ENCODE peak calls at places on chromosome 18, in nine cellular contexts. One of them, this sample, is unnamed.
A peak's percentile ranks its signal among the peaks of the same experiment; 100 is the strongest.

GRCh38 chr18:15198116-15198389 is 450.1 kb downstream of the ANKRD30B start:
- DNase-seq in choroid plexus epithelial cell: no peak
- DNase-seq in endothelial cell: no peak
- DNase-seq in psoas muscle: no peak
- DNase-seq in stimulated activated naive CD8-positive, alpha-beta T cell treated with anti-CD3 and anti-CD28 coated beads, Interleukin-15, Interleukin-2, amounts not matched to agents 100 U/mL and 50 U/mL, for 24 hours: no peak
- DNase-seq in activated gamma-delta T cell: no peak
- DNase-seq in left cardiac atrium: peak; percentile 8
- DNase-seq in lower lobe of right lung: no peak
- DNase-seq in GM19239: no peak
- DNase-seq in this sample: no peak

GRCh38 chr18:35153609-35154273 is 87.1 kb upstream of the ZNF397 start:
- DNase-seq in activated gamma-delta T cell: no peak
- DNase-seq in endothelial cell: no peak
- DNase-seq in psoas muscle: no peak
- DNase-seq in stimulated activated naive CD8-positive, alpha-beta T cell treated with anti-CD3 and anti-CD28 coated beads, Interleukin-15, Interleukin-2, amounts not matched to agents 100 U/mL and 50 U/mL, for 24 hours: no peak
- DNase-seq in lower lobe of right lung: no peak
- DNase-seq in GM19239: no peak
- DNase-seq in left cardiac atrium: no peak
- DNase-seq in choroid plexus epithelial cell: no peak
- DNase-seq in this sample: peak; percentile 41

GRCh38 chr18:28404721-28405120 is 227.8 kb upstream of the CDH2 start:
- DNase-seq in left cardiac atrium: no peak
- DNase-seq in endothelial cell: no peak
- DNase-seq in choroid plexus epithelial cell: no peak
- DNase-seq in GM19239: no peak
- DNase-seq in psoas muscle: no peak
- DNase-seq in stimulated activated naive CD8-positive, alpha-beta T cell treated with anti-CD3 and anti-CD28 coated beads, Interleukin-15, Interleukin-2, amounts not matched to agents 100 U/mL and 50 U/mL, for 24 hours: no peak
- DNase-seq in activated gamma-delta T cell: no peak
- DNase-seq in lower lobe of right lung: no peak
- DNase-seq in this sample: no peak

GRCh38 chr18:54762386-54762785 is 65.9 kb upstream of the RAB27B start:
- DNase-seq in choroid plexus epithelial cell: peak; percentile 48
- DNase-seq in left cardiac atrium: no peak
- DNase-seq in endothelial cell: no peak
- DNase-seq in psoas muscle: no peak
- DNase-seq in GM19239: no peak
- DNase-seq in lower lobe of right lung: no peak
- DNase-seq in stimulated activated naive CD8-positive, alpha-beta T cell treated with anti-CD3 and anti-CD28 coated beads, Interleukin-15, Interleukin-2, amounts not matched to agents 100 U/mL and 50 U/mL, for 24 hours: no peak
- DNase-seq in activated gamma-delta T cell: no peak
- DNase-seq in this sample: no peak

GRCh38 chr18:62525611-62526010 is 2.8 kb downstream of the ZCCHC2 start:
- DNase-seq in endothelial cell: no peak
- DNase-seq in stimulated activated naive CD8-positive, alpha-beta T cell treated with anti-CD3 and anti-CD28 coated beads, Interleukin-15, Interleukin-2, amounts not matched to agents 100 U/mL and 50 U/mL, for 24 hours: no peak
- DNase-seq in psoas muscle: no peak
- DNase-seq in choroid plexus epithelial cell: no peak
- DNase-seq in activated gamma-delta T cell: no peak
- DNase-seq in GM19239: no peak
- DNase-seq in left cardiac atrium: no peak
- DNase-seq in lower lobe of right lung: no peak
- DNase-seq in this sample: no peak

GRCh38 chr18:79507546-79508480 is 112.1 kb downstream of the NFATC1 start:
- DNase-seq in stimulated activated naive CD8-positive, alpha-beta T cell treated with anti-CD3 and anti-CD28 coated beads, Interleukin-15, Interleukin-2, amounts not matched to agents 100 U/mL and 50 U/mL, for 24 hours: peak; percentile 59
- DNase-seq in choroid plexus epithelial cell: peak; percentile 62
- DNase-seq in psoas muscle: peak; percentile 78
- DNase-seq in lower lobe of right lung: peak; percentile 74
- DNase-seq in GM19239: no peak
- DNase-seq in endothelial cell: no peak
- DNase-seq in activated gamma-delta T cell: no peak
- DNase-seq in left cardiac atrium: peak; percentile 85
- DNase-seq in this sample: no peak

GRCh38 chr18:24128700-24129099 is 10.2 kb upstream of the CABYR start:
- DNase-seq in endothelial cell: no peak
- DNase-seq in stimulated activated naive CD8-positive, alpha-beta T cell treated with anti-CD3 and anti-CD28 coated beads, Interleukin-15, Interleukin-2, amounts not matched to agents 100 U/mL and 50 U/mL, for 24 hours: no peak
- DNase-seq in left cardiac atrium: no peak
- DNase-seq in activated gamma-delta T cell: no peak
- DNase-seq in psoas muscle: no peak
- DNase-seq in choroid plexus epithelial cell: peak; percentile 33
- DNase-seq in lower lobe of right lung: no peak
- DNase-seq in GM19239: no peak
- DNase-seq in this sample: no peak

GRCh38 chr18:69659142-69659651 is 258.5 kb downstream of the DOK6 start:
- DNase-seq in endothelial cell: no peak
- DNase-seq in psoas muscle: no peak
- DNase-seq in left cardiac atrium: no peak
- DNase-seq in lower lobe of right lung: no peak
- DNase-seq in stimulated activated naive CD8-positive, alpha-beta T cell treated with anti-CD3 and anti-CD28 coated beads, Interleukin-15, Interleukin-2, amounts not matched to agents 100 U/mL and 50 U/mL, for 24 hours: no peak
- DNase-seq in GM19239: no peak
- DNase-seq in activated gamma-delta T cell: no peak
- DNase-seq in choroid plexus epithelial cell: no peak
- DNase-seq in this sample: no peak

GRCh38 chr18:48085781-48086487 is 155.5 kb upstream of the SMAD2 start:
- DNase-seq in psoas muscle: no peak
- DNase-seq in endothelial cell: no peak
- DNase-seq in stimulated activated naive CD8-positive, alpha-beta T cell treated with anti-CD3 and anti-CD28 coated beads, Interleukin-15, Interleukin-2, amounts not matched to agents 100 U/mL and 50 U/mL, for 24 hours: no peak
- DNase-seq in lower lobe of right lung: no peak
- DNase-seq in choroid plexus epithelial cell: no peak
- DNase-seq in GM19239: no peak
- DNase-seq in left cardiac atrium: no peak
- DNase-seq in activated gamma-delta T cell: no peak
- DNase-seq in this sample: no peak

GRCh38 chr18:51614967-51615571 is 417.6 kb upstream of the MEX3C start:
- DNase-seq in activated gamma-delta T cell: no peak
- DNase-seq in GM19239: no peak
- DNase-seq in left cardiac atrium: no peak
- DNase-seq in endothelial cell: no peak
- DNase-seq in choroid plexus epithelial cell: peak; percentile 26
- DNase-seq in psoas muscle: no peak
- DNase-seq in lower lobe of right lung: no peak
- DNase-seq in stimulated activated naive CD8-positive, alpha-beta T cell treated with anti-CD3 and anti-CD28 coated beads, Interleukin-15, Interleukin-2, amounts not matched to agents 100 U/mL and 50 U/mL, for 24 hours: no peak
- DNase-seq in this sample: no peak

GRCh38 chr18:65336411-65336810 is 414.4 kb upstream of the CDH7 start:
- DNase-seq in choroid plexus epithelial cell: no peak
- DNase-seq in psoas muscle: no peak
- DNase-seq in stimulated activated naive CD8-positive, alpha-beta T cell treated with anti-CD3 and anti-CD28 coated beads, Interleukin-15, Interleukin-2, amounts not matched to agents 100 U/mL and 50 U/mL, for 24 hours: no peak
- DNase-seq in lower lobe of right lung: no peak
- DNase-seq in activated gamma-delta T cell: no peak
- DNase-seq in left cardiac atrium: no peak
- DNase-seq in endothelial cell: no peak
- DNase-seq in GM19239: no peak
- DNase-seq in this sample: no peak